ENCODE peak calls at places on chromosomes 13 and 19, in six cellular contexts. One of them, this sample, is unnamed.

GRCh38 chr19:1491849-1492170 is 829 bp downstream of the REEP6 start:
- DNase-seq in hepatocyte: no peak
- DNase-seq in neural progenitor cell: no peak
- DNase-seq in PC-3: peak; percentile 16
- DNase-seq in GM23338: no peak
- DNase-seq in HCT116: no peak
- DNase-seq in this sample: no peak

GRCh38 chr19:11478167-11479089 is 2.4 kb downstream of the ELAVL3 start:
- DNase-seq in HCT116: no peak
- DNase-seq in GM23338: peak; percentile 20
- DNase-seq in hepatocyte: no peak
- DNase-seq in PC-3: no peak
- DNase-seq in neural progenitor cell: no peak
- DNase-seq in this sample: no peak

GRCh38 chr19:14632286-14632685 is 42.4 kb downstream of the ADGRE3 start:
- DNase-seq in PC-3: peak; percentile 53
- DNase-seq in HCT116: peak; percentile 75
- DNase-seq in neural progenitor cell: no peak
- DNase-seq in hepatocyte: no peak
- DNase-seq in GM23338: peak; percentile 85
- DNase-seq in this sample: peak; percentile 13

GRCh38 chr13:32164622-32165268 is 133.2 kb downstream of the FRY start:
- DNase-seq in HCT116: peak; percentile 75
- DNase-seq in PC-3: peak; percentile 79
- DNase-seq in hepatocyte: peak; percentile 81
- DNase-seq in GM23338: peak; percentile 95
- DNase-seq in neural progenitor cell: peak; percentile 81
- DNase-seq in this sample: peak; percentile 76

GRCh38 chr19:41939861-41940442 is 11.7 kb upstream of the ERFL start:
- DNase-seq in neural progenitor cell: peak; percentile 62
- DNase-seq in PC-3: no peak
- DNase-seq in GM23338: peak; percentile 77
- DNase-seq in hepatocyte: peak; percentile 60
- DNase-seq in HCT116: no peak
- DNase-seq in this sample: peak; percentile 48

GRCh38 chr19:17037184-17037583 is 10.6 kb upstream of the CPAMD8 start:
- DNase-seq in HCT116: no peak
- DNase-seq in PC-3: no peak
- DNase-seq in hepatocyte: no peak
- DNase-seq in GM23338: no peak
- DNase-seq in neural progenitor cell: no peak
- DNase-seq in this sample: no peak

GRCh38 chr13:106768991-106769390 is 201.1 kb upstream of the ARGLU1 start:
- DNase-seq in HCT116: no peak
- DNase-seq in hepatocyte: no peak
- DNase-seq in PC-3: no peak
- DNase-seq in neural progenitor cell: no peak
- DNase-seq in GM23338: no peak
- DNase-seq in this sample: no peak

GRCh38 chr19:47598407-47599349 is 10.3 kb upstream of the BICRA start:
- DNase-seq in PC-3: peak; percentile 94
- DNase-seq in hepatocyte: peak; percentile 90
- DNase-seq in GM23338: peak; percentile 97
- DNase-seq in HCT116: peak; percentile 61
- DNase-seq in neural progenitor cell: peak; percentile 65
- DNase-seq in this sample: peak; percentile 98

GRCh38 chr19:30065680-30066606 is 123.9 kb downstream of the URI1 start:
- DNase-seq in HCT116: no peak
- DNase-seq in hepatocyte: no peak
- DNase-seq in GM23338: no peak
- DNase-seq in neural progenitor cell: no peak
- DNase-seq in PC-3: no peak
- DNase-seq in this sample: no peak

GRCh38 chr19:18385675-18386542 is at the start of gene GDF15:
- DNase-seq in HCT116: peak; percentile 90
- DNase-seq in hepatocyte: peak; percentile 92
- DNase-seq in PC-3: peak; percentile 50
- DNase-seq in GM23338: peak; percentile 89
- DNase-seq in neural progenitor cell: peak; percentile 73
- DNase-seq in this sample: peak; percentile 78

GRCh38 chr19:44202470-44202869 is 9.9 kb upstream of the ZNF227 start:
- DNase-seq in neural progenitor cell: no peak
- DNase-seq in GM23338: no peak
- DNase-seq in PC-3: no peak
- DNase-seq in hepatocyte: no peak
- DNase-seq in HCT116: no peak
- DNase-seq in this sample: peak; percentile 79

GRCh38 chr13:109162248-109163051 is 533.0 kb downstream of the MYO16 start:
- DNase-seq in PC-3: peak; percentile 73
- DNase-seq in HCT116: no peak
- DNase-seq in hepatocyte: no peak
- DNase-seq in neural progenitor cell: no peak
- DNase-seq in GM23338: no peak
- DNase-seq in this sample: no peak

GRCh38 chr13:55571237-55571867 is 1569.4 kb upstream of the PRR20A start:
- DNase-seq in hepatocyte: no peak
- DNase-seq in GM23338: peak; percentile 54
- DNase-seq in HCT116: no peak
- DNase-seq in neural progenitor cell: no peak
- DNase-seq in PC-3: no peak
- DNase-seq in this sample: no peak

GRCh38 chr13:62908321-62908720 is 1492.7 kb upstream of the PCDH20 start:
- DNase-seq in GM23338: no peak
- DNase-seq in PC-3: no peak
- DNase-seq in HCT116: no peak
- DNase-seq in neural progenitor cell: no peak
- DNase-seq in hepatocyte: no peak
- DNase-seq in this sample: no peak

GRCh38 chr19:408441-409005 is 424 bp downstream of the C2CD4C start:
- DNase-seq in GM23338: no peak
- DNase-seq in hepatocyte: no peak
- DNase-seq in PC-3: no peak
- DNase-seq in HCT116: no peak
- DNase-seq in neural progenitor cell: no peak
- DNase-seq in this sample: no peak

GRCh38 chr19:41263042-41263849 is 926 bp upstream of the HNRNPUL1 start:
- DNase-seq in hepatocyte: peak; percentile 80
- DNase-seq in PC-3: peak; percentile 37
- DNase-seq in GM23338: peak; percentile 33
- DNase-seq in HCT116: no peak
- DNase-seq in neural progenitor cell: peak; percentile 76
- DNase-seq in this sample: peak; percentile 93

GRCh38 chr13:61202042-61202441 is 213.6 kb downstream of the PCDH20 start:
- DNase-seq in hepatocyte: no peak
- DNase-seq in GM23338: peak; percentile 72
- DNase-seq in PC-3: no peak
- DNase-seq in HCT116: no peak
- DNase-seq in neural progenitor cell: peak; percentile 2
- DNase-seq in this sample: no peak

GRCh38 chr13:102289606-102290005 is 112.2 kb downstream of the FGF14 start:
- DNase-seq in PC-3: peak; percentile 8
- DNase-seq in HCT116: no peak
- DNase-seq in GM23338: no peak
- DNase-seq in hepatocyte: no peak
- DNase-seq in neural progenitor cell: no peak
- DNase-seq in this sample: no peak

GRCh38 chr19:42360787-42361544 is 29.1 kb downstream of the CNFN start:
- DNase-seq in hepatocyte: no peak
- DNase-seq in HCT116: no peak
- DNase-seq in GM23338: peak; percentile 86
- DNase-seq in PC-3: no peak
- DNase-seq in neural progenitor cell: peak; percentile 80
- DNase-seq in this sample: no peak

GRCh38 chr13:101289764-101290163 is 126.5 kb downstream of the NALCN start:
- DNase-seq in GM23338: peak; percentile 89
- DNase-seq in neural progenitor cell: peak; percentile 87
- DNase-seq in hepatocyte: peak; percentile 64
- DNase-seq in HCT116: no peak
- DNase-seq in PC-3: no peak
- DNase-seq in this sample: peak; percentile 69

GRCh38 chr19:12721656-12722565 is 1.8 kb downstream of the TNPO2 start:
- DNase-seq in GM23338: peak; percentile 93
- DNase-seq in PC-3: peak; percentile 51
- DNase-seq in neural progenitor cell: peak; percentile 94
- DNase-seq in HCT116: no peak
- DNase-seq in hepatocyte: peak; percentile 91
- DNase-seq in this sample: peak; percentile 83

GRCh38 chr19:46030861-46031550 is 8.2 kb upstream of the PGLYRP1 start:
- DNase-seq in hepatocyte: peak; percentile 69
- DNase-seq in neural progenitor cell: no peak
- DNase-seq in PC-3: no peak
- DNase-seq in HCT116: no peak
- DNase-seq in GM23338: no peak
- DNase-seq in this sample: no peak

GRCh38 chr19:2554856-2555255 is 78.9 kb downstream of the GADD45B start:
- DNase-seq in GM23338: no peak
- DNase-seq in PC-3: peak; percentile 79
- DNase-seq in hepatocyte: no peak
- DNase-seq in neural progenitor cell: no peak
- DNase-seq in HCT116: peak; percentile 56
- DNase-seq in this sample: peak; percentile 38

GRCh38 chr19:31512403-31512970 is 163.3 kb upstream of the TSHZ3 start:
- DNase-seq in neural progenitor cell: no peak
- DNase-seq in hepatocyte: no peak
- DNase-seq in GM23338: no peak
- DNase-seq in PC-3: no peak
- DNase-seq in HCT116: no peak
- DNase-seq in this sample: no peak

GRCh38 chr19:19426216-19426615 is 20.7 kb downstream of the GATAD2A start:
- DNase-seq in neural progenitor cell: no peak
- DNase-seq in PC-3: no peak
- DNase-seq in hepatocyte: no peak
- DNase-seq in HCT116: no peak
- DNase-seq in GM23338: no peak
- DNase-seq in this sample: peak; percentile 29

GRCh38 chr13:112531263-112531794 is 56.6 kb downstream of the TUBGCP3 start:
- DNase-seq in GM23338: no peak
- DNase-seq in PC-3: no peak
- DNase-seq in neural progenitor cell: no peak
- DNase-seq in HCT116: no peak
- DNase-seq in hepatocyte: no peak
- DNase-seq in this sample: no peak
- TF ChIP-seq EZH2phosphoT487 in GM23338: no peak
- TF ChIP-seq EZH2phosphoT487 in PC-3: no peak
- TF ChIP-seq EZH2phosphoT487 in neural progenitor cell: no peak
- TF ChIP-seq EZH2phosphoT487 in HCT116: no peak
- TF ChIP-seq EZH2phosphoT487 in hepatocyte: no peak
- TF ChIP-seq EZH2phosphoT487 in this sample: no peak

GRCh38 chr13:74197686-74198085 is 63.5 kb upstream of the KLF12 start:
- DNase-seq in PC-3: no peak
- DNase-seq in GM23338: no peak
- DNase-seq in neural progenitor cell: no peak
- DNase-seq in HCT116: no peak
- DNase-seq in hepatocyte: no peak
- DNase-seq in this sample: no peak

GRCh38 chr13:74202129-74202528 is 67.9 kb upstream of the KLF12 start:
- DNase-seq in neural progenitor cell: no peak
- DNase-seq in PC-3: no peak
- DNase-seq in HCT116: no peak
- DNase-seq in hepatocyte: no peak
- DNase-seq in GM23338: no peak
- DNase-seq in this sample: no peak

GRCh38 chr13:74203576-74203975 is 69.4 kb upstream of the KLF12 start:
- DNase-seq in GM23338: no peak
- DNase-seq in neural progenitor cell: no peak
- DNase-seq in hepatocyte: no peak
- DNase-seq in HCT116: no peak
- DNase-seq in PC-3: no peak
- DNase-seq in this sample: peak; percentile 37

GRCh38 chr13:74201530-74201929 is 67.3 kb upstream of the KLF12 start:
- DNase-seq in HCT116: no peak
- DNase-seq in neural progenitor cell: no peak
- DNase-seq in hepatocyte: no peak
- DNase-seq in GM23338: no peak
- DNase-seq in PC-3: no peak
- DNase-seq in this sample: no peak

GRCh38 chr13:74200081-74200480 is 65.9 kb upstream of the KLF12 start:
- DNase-seq in hepatocyte: no peak
- DNase-seq in HCT116: no peak
- DNase-seq in GM23338: no peak
- DNase-seq in neural progenitor cell: no peak
- DNase-seq in PC-3: no peak
- DNase-seq in this sample: peak; percentile 48
- H4K20me1 ChIP-seq in hepatocyte: no peaks in the 10 kb centered on the region
- H4K20me1 ChIP-seq in HCT116: no peaks in the 10 kb centered on the region
- H4K20me1 ChIP-seq in GM23338: no peaks in the 10 kb centered on the region
- H4K20me1 ChIP-seq in neural progenitor cell: no peaks in the 10 kb centered on the region
- H4K20me1 ChIP-seq in PC-3: no peaks in the 10 kb centered on the region
- H4K20me1 ChIP-seq in this sample: no peaks in the 10 kb centered on the region

DNA sequence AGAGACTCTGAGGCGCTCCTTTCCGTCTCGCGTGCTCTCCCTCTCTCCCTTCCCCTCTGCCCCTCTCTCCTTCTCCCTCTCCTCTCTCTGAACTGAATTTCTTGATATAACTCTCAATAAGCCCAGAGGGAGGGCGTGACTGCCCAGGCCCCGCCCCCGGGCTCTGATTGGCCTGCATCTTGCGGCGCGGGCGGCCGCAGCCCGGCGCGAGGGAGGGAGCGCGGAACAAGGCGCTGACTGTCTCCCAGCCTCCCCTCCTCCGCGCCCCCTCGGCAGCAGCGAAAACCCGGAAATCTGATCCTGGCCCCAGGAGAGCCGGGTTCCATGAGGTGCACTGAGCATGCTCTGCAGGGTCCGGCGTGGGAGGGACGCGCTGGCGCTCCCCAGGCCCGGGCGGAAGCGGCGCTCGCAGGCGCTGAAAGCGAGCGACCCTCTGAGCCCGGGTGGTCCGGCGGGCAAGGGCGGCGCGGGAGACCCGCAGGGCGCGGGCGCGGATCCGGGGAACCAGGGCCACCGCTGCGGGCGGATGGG is at the start of gene PCDH9:
- DNase-seq in GM23338: peak; percentile 96
- DNase-seq in HCT116: no peak
- DNase-seq in hepatocyte: peak; percentile 97
- DNase-seq in PC-3: peak; percentile 89
- DNase-seq in neural progenitor cell: peak; percentile 96
- DNase-seq in this sample: peak; percentile 96
- TF ChIP-seq EZH2 in GM23338: no peak
- TF ChIP-seq EZH2 in HCT116: no peak
- TF ChIP-seq EZH2 in hepatocyte: no peak
- TF ChIP-seq EZH2 in PC-3: no peak
- TF ChIP-seq EZH2 in neural progenitor cell: peak; percentile 2
- TF ChIP-seq EZH2 in this sample: no peak

GRCh38 chr19:5436948-5437306 is 18.3 kb upstream of the ZNRF4 start:
- DNase-seq in neural progenitor cell: no peak
- DNase-seq in PC-3: no peak
- DNase-seq in HCT116: no peak
- DNase-seq in GM23338: peak; percentile 33
- DNase-seq in hepatocyte: no peak
- DNase-seq in this sample: no peak

GRCh38 chr19:5434351-5434917 is 20.8 kb upstream of the ZNRF4 start:
- DNase-seq in hepatocyte: no peak
- DNase-seq in GM23338: no peak
- DNase-seq in neural progenitor cell: no peak
- DNase-seq in HCT116: peak; percentile 39
- DNase-seq in PC-3: no peak
- DNase-seq in this sample: peak; percentile 29

GRCh38 chr19:5435642-5436017 is 19.6 kb upstream of the ZNRF4 start:
- DNase-seq in hepatocyte: no peak
- DNase-seq in PC-3: no peak
- DNase-seq in GM23338: no peak
- DNase-seq in HCT116: no peak
- DNase-seq in neural progenitor cell: no peak
- DNase-seq in this sample: peak; percentile 30

GRCh38 chr19:5434970-5435641 is 20.1 kb upstream of the ZNRF4 start:
- DNase-seq in hepatocyte: peak; percentile 35
- DNase-seq in neural progenitor cell: no peak
- DNase-seq in HCT116: peak; percentile 74
- DNase-seq in GM23338: no peak
- DNase-seq in PC-3: peak; percentile 88
- DNase-seq in this sample: peak; percentile 98

GRCh38 chr19:5436101-5436947 is 18.9 kb upstream of the ZNRF4 start:
- DNase-seq in GM23338: peak; percentile 96
- DNase-seq in PC-3: peak; percentile 32
- DNase-seq in neural progenitor cell: peak; percentile 95
- DNase-seq in hepatocyte: peak; percentile 68
- DNase-seq in HCT116: no peak
- DNase-seq in this sample: peak; percentile 90
- TF ChIP-seq EZH2phosphoT487 in GM23338: no peak
- TF ChIP-seq EZH2phosphoT487 in PC-3: no peak
- TF ChIP-seq EZH2phosphoT487 in neural progenitor cell: no peak
- TF ChIP-seq EZH2phosphoT487 in hepatocyte: no peak
- TF ChIP-seq EZH2phosphoT487 in HCT116: no peak
- TF ChIP-seq EZH2phosphoT487 in this sample: no peak